ENCODE peak calls at places on chromosomes 7 and 10, in seven cellular contexts. B is SK-N-SH, J is adipocyte, V is body of pancreas, L is psoas muscle, Q is OCI-LY7, G is H1. E is an unnamed sample.

GRCh38 chr7:36390199-36391090 is 783 bp downstream of the ANLN start:
- DNase-seq in B (peak; percentile 90), J (peak; percentile 93), V (peak; percentile 65), L (peak; percentile 62), Q (peak; percentile 63), G (peak; percentile 31), E (peak; percentile 95)

GRCh38 chr10:6201511-6201975 is 1.2 kb upstream of the PFKFB3 start:
- DNase-seq in B (peak; percentile 85), J (peak; percentile 90), V (peak; percentile 78), L (peak; percentile 76), Q (peak; percentile 93), G (no peak), E (no peak)

GRCh38 chr10:32347363-32347735 is 391 bp upstream of the EPC1 start:
- DNase-seq in B (no peak), J (no peak), V (no peak), L (no peak), Q (no peak), G (no peak), E (no peak)

GRCh38 chr10:12643279-12643678 is 293.9 kb downstream of the CAMK1D start:
- DNase-seq in B (no peak), J (no peak), V (no peak), L (no peak), Q (no peak), G (peak; percentile 9), E (no peak)

GRCh38 chr10:131273476-131273875 is 38.0 kb downstream of the TCERG1L start:
- DNase-seq in B (no peak), J (no peak), V (no peak), L (no peak), Q (no peak), G (no peak), E (no peak)

GRCh38 chr10:77229704-77230103 is 407.9 kb downstream of the KCNMA1 start:
- DNase-seq in B (no peak), J (no peak), V (no peak), L (no peak), Q (no peak), G (no peak), E (no peak)

GRCh38 chr7:100629117-100629711 is 12.1 kb downstream of the TFR2 start:
- DNase-seq in B (peak; percentile 86), J (peak; percentile 19), V (no peak), L (no peak), Q (peak; percentile 65), G (no peak), E (no peak)

GRCh38 chr10:22634606-22635467 is 79.5 kb downstream of the PIP4K2A start:
- DNase-seq in B (no peak), J (no peak), V (no peak), L (no peak), Q (no peak), G (no peak), E (no peak)

GRCh38 chr7:30617359-30617758 is 22.7 kb downstream of the GARS1 start:
- DNase-seq in B (no peak), J (no peak), V (no peak), L (no peak), Q (no peak), G (no peak), E (no peak)

GRCh38 chr10:100637785-100638184 is 102.0 kb downstream of the HIF1AN start:
- DNase-seq in B (peak; percentile 87), J (no peak), V (no peak), L (no peak), Q (no peak), G (peak; percentile 29), E (peak; percentile 30)

GRCh38 chr7:42945821-42946615 is 13.8 kb downstream of the MRPL32 start:
- DNase-seq in B (no peak), J (peak; percentile 17), V (no peak), L (no peak), Q (peak; percentile 33), G (no peak), E (peak; percentile 8)

GRCh38 chr10:17056781-17057191 is 72.8 kb downstream of the CUBN start:
- DNase-seq in B (no peak), J (peak; percentile 79), V (no peak), L (no peak), Q (no peak), G (no peak), E (peak; percentile 72)

GRCh38 chr7:39228946-39229345 is 251.2 kb downstream of the POU6F2 start:
- DNase-seq in B (no peak), J (peak; percentile 6), V (no peak), L (no peak), Q (no peak), G (peak; percentile 31), E (no peak)

GRCh38 chr10:91576096-91576545 is 56.8 kb downstream of the PPP1R3C start:
- DNase-seq in B (no peak), J (peak; percentile 13), V (no peak), L (no peak), Q (no peak), G (no peak), E (no peak)

DNA sequence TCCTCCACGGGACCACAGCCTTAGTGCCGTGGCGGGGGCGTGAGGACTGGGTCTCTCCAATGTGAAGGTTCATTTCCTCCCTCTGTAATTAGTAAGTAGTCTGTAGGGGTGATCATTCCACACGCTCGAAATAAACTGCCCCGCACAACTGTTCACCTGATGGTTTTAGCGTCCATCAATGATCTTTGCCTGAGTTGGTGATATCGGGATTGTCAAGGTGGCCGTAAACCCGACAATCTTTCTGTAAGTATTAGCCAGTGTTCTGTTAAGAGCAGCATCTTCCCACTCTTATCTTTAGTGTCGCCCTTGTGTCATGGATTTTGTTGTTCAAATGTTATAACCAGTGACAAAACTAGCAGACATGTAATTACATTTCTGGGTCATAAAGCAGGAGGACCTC is 17.7 kb downstream of the AGAP3 start:
- DNase-seq in B (no peak), J (no peak), V (no peak), L (no peak), Q (no peak), G (no peak), E (no peak)
- H3K4me3 ChIP-seq in B (no peak overlapping the region), J (no peak overlapping the region), V (no peak overlapping the region), L (no peak overlapping the region), Q (no peak overlapping the region), G (no peak overlapping the region), E (no peak overlapping the region)

GRCh38 chr10:103095005-103095404 is 98.1 kb downstream of the NT5C2 start:
- DNase-seq in B (no peak), J (no peak), V (no peak), L (no peak), Q (no peak), G (no peak), E (no peak)

GRCh38 chr10:103100620-103101019 is 92.5 kb downstream of the NT5C2 start:
- DNase-seq in B (no peak), J (no peak), V (no peak), L (no peak), Q (no peak), G (no peak), E (no peak)

GRCh38 chr10:103090911-103091310 is 102.2 kb downstream of the NT5C2 start:
- DNase-seq in B (no peak), J (no peak), V (no peak), L (no peak), Q (no peak), G (no peak), E (no peak)

GRCh38 chr10:103096130-103096529 is 96.9 kb downstream of the NT5C2 start:
- DNase-seq in B (no peak), J (no peak), V (no peak), L (no peak), Q (peak; percentile 45), G (no peak), E (no peak)
- H3K36me3 ChIP-seq in B (peaks cover 89% of the 10 kb centered on the region), J (peaks cover 94% of the 10 kb centered on the region), V (peaks cover 8% of the 10 kb centered on the region), L (peaks cover 100% of the 10 kb centered on the region), Q (peaks cover 94% of the 10 kb centered on the region), G (peaks cover 10% of the 10 kb centered on the region), E (peaks cover 76% of the 10 kb centered on the region)

GRCh38 chr10:38054361-38054797 is 39.8 kb upstream of the ZNF37A start:
- DNase-seq in B (no peak), J (peak; percentile 89), V (no peak), L (no peak), Q (no peak), G (no peak), E (no peak)

GRCh38 chr10:38047666-38048065 is 37.2 kb downstream of the ZNF33A start:
- DNase-seq in B (no peak), J (peak; percentile 41), V (no peak), L (no peak), Q (no peak), G (no peak), E (no peak)

GRCh38 chr10:38045129-38045528 is 34.7 kb downstream of the ZNF33A start:
- DNase-seq in B (no peak), J (no peak), V (no peak), L (no peak), Q (no peak), G (no peak), E (no peak)

DNA sequence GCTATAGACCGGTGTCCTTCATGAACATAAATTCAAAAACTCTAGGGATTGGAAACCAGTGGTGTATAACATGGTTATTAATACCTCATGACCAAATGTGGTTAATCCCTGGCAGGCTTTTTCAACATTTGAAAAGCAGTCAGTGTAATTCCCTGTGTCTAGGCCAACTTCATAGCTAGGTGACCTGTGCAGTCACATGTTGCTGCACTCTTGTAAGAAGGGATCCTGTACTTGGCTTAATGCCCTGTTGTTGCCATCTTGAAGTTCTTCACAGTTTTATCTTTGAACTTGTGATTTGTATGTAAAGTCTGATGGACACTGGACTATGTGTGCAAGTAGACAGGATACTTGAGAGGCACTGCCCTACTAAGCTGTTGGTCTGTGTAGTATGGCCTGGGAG is 39.7 kb downstream of the ZNF33A start:
- DNase-seq in B (no peak), J (no peak), V (no peak), L (no peak), Q (no peak), G (no peak), E (no peak)
- H3K9me3 ChIP-seq in B (peaks cover 9% of the 10 kb centered on the region), J (peaks cover 9% of the 10 kb centered on the region), V (no peaks in the 10 kb centered on the region), L (peaks cover 11% of the 10 kb centered on the region), Q (peaks cover 15% of the 10 kb centered on the region), G (peaks cover 41% of the 10 kb centered on the region), E (peaks cover 12% of the 10 kb centered on the region)

DNA sequence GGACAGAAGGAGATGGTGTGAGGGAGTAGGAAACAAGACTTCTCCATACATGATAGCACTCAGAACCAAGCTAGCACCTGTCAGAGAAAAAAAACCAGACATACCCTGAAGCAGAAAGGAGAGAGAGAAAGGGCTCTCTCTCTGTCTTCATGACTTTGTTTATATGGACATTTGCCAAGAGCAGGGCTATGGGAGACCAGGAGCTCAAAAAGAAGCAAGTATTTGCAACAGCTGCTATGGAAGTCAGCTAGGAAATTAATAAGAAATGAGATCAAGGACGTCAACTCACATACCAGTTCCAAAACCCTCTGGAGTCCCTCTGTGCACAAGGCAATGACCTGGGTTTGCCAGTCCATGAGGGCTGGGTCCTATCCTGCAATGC is 111.6 kb downstream of the SGMS1 start:
- DNase-seq in B (no peak), J (no peak), V (no peak), L (no peak), Q (no peak), G (no peak), E (no peak)
- H3K4me3 ChIP-seq in B (no peak overlapping the region), J (no peak overlapping the region), V (no peak overlapping the region), L (no peak overlapping the region), Q (no peak overlapping the region), G (no peak overlapping the region), E (no peak overlapping the region)

DNA sequence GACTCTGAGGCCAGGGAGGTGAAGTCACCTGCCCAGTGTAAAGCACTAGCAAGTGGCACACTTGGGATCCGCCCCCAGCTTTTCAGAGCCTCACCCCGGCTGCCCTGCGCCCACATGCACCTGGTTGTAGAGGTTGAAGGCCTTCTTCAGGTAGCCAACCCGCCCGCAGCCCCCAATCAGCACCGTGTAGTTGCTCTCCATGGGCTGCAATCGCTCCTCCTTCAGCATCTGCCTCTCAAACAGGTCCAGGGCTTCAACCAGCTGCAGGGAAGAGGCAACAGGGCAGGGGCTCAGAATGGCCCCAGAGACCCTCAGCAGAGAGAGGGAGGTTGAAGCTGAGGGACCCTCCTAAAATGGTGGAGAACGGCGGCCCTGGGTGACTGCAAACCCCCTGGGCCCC is 5.4 kb downstream of the PTCD1 start:
- DNase-seq in B (no peak), J (no peak), V (no peak), L (no peak), Q (no peak), G (no peak), E (no peak)
- H3K36me3 ChIP-seq in B (peaks cover 40% of the 10 kb centered on the region), J (peaks cover 59% of the 10 kb centered on the region), V (no peaks in the 10 kb centered on the region), L (peaks cover 74% of the 10 kb centered on the region), Q (peaks cover 52% of the 10 kb centered on the region), G (peaks cover 17% of the 10 kb centered on the region), E (no peaks in the 10 kb centered on the region)